ENCODE peak calls at places on chromosomes 3 and 15, in seven cellular contexts. O is transverse colon, P is erythroblast, U is NCI-H774, G is fibroblast of the conjunctiva, W is MM.1S, M is neural crest cell. X is an unnamed sample.

GRCh38 chr3:155846119-155846518 is 8.1 kb downstream of the SLC33A1 start:
- DNase-seq in O (no peak), U (no peak), G (no peak), W (no peak), P (no peak), M (no peak), X (no peak)

GRCh38 chr3:115848641-115849040 is 225.3 kb downstream of the GAP43 start:
- DNase-seq in O (no peak), U (no peak), G (no peak), M (no peak), P (no peak), W (no peak), X (no peak)

GRCh38 chr3:25426408-25426807 is 1.7 kb upstream of the RARB start:
- DNase-seq in P (no peak), G (no peak), W (no peak), O (no peak), U (no peak), M (no peak), X (no peak)

GRCh38 chr3:152843955-152844354 is 9.0 kb downstream of the P2RY1 start:
- DNase-seq in M (no peak), O (no peak), U (no peak), G (no peak), W (no peak), P (no peak), X (no peak)

GRCh38 chr15:47715856-47716445 is 1.4 kb upstream of the SEMA6D start:
- DNase-seq in M (no peak), G (peak), P (no peak), O (no peak), U (no peak), W (no peak), X (no peak)

GRCh38 chr3:58383904-58384303 is 49.7 kb downstream of the PDHB start:
- DNase-seq in U (no peak), O (no peak), G (peak), W (no peak), P (no peak), M (no peak), X (no peak)

GRCh38 chr15:82312611-82313349 is 36.5 kb downstream of the GOLGA6L10 start:
- DNase-seq in O (no peak), P (no peak), G (no peak), M (no peak), U (no peak), W (no peak), X (no peak)

GRCh38 chr15:70149667-70150404 is 52.1 kb upstream of the TLE3 start:
- DNase-seq in U (no peak), W (no peak), G (no peak), O (no peak), P (no peak), M (no peak), X (no peak)

GRCh38 chr15:51992953-51993352 is 21.4 kb upstream of the LEO1 start:
- DNase-seq in O (no peak), U (no peak), G (no peak), P (no peak), M (no peak), W (no peak), X (no peak)

GRCh38 chr15:77628010-77628409 is 4.7 kb downstream of the LINGO1 start:
- DNase-seq in M (no peak), O (no peak), U (no peak), P (no peak), W (no peak), G (no peak), X (no peak)

GRCh38 chr15:26516102-26516980 is 256.5 kb downstream of the GABRB3 start:
- DNase-seq in U (no peak), W (no peak), G (no peak), P (no peak), O (no peak), M (no peak), X (no peak)

GRCh38 chr3:99666201-99666600 is 27.8 kb downstream of the COL8A1 start:
- DNase-seq in P (no peak), W (no peak), O (no peak), G (no peak), M (no peak), U (no peak), X (no peak)